ENCODE peak calls at places on chromosomes 13 and 19, in ten cellular contexts. B, O, R, Q, C, V, F, H, T and N are unnamed samples.

GRCh38 chr19:4817467-4818277 is 13.8 kb downstream of the TICAM1 start:
- DNase-seq in B (no peak), O (no peak), R (no peak), Q (peak), C (no peak), V (no peak), F (no peak), H (no peak), T (no peak), N (no peak)

GRCh38 chr19:33879818-33880575 is 83.3 kb downstream of the KCTD15 start:
- DNase-seq in B (no peak), O (no peak), R (no peak), Q (peak), C (no peak), V (no peak), F (peak), H (no peak), T (no peak), N (no peak)

GRCh38 chr13:42354246-42355117 is 82.5 kb downstream of the AKAP11 start:
- DNase-seq in B (no peak), O (no peak), R (peak), Q (peak), C (peak), V (no peak), F (no peak), H (peak), T (no peak), N (no peak)

GRCh38 chr13:37139356-37139755 is 33.9 kb upstream of the CSNK1A1L start:
- DNase-seq in B (no peak), O (no peak), R (no peak), Q (no peak), C (no peak), V (no peak), F (no peak), H (no peak), T (no peak), N (no peak)

GRCh38 chr13:29752175-29752574 is 98.2 kb downstream of the UBL3 start:
- DNase-seq in B (no peak), O (no peak), R (no peak), Q (no peak), C (no peak), V (no peak), F (no peak), H (no peak), T (no peak), N (no peak)

GRCh38 chr13:61873717-61874116 is 458.1 kb upstream of the PCDH20 start:
- DNase-seq in B (no peak), O (no peak), R (no peak), Q (no peak), C (no peak), V (no peak), F (no peak), H (no peak), T (no peak), N (no peak)

GRCh38 chr13:24340608-24340955 is 31.2 kb downstream of the C1QTNF9 start:
- DNase-seq in B (no peak), O (no peak), R (no peak), Q (no peak), C (no peak), V (no peak), F (no peak), H (no peak), T (no peak), N (no peak)

GRCh38 chr13:70568571-70568970 is 460.3 kb upstream of the KLHL1 start:
- DNase-seq in B (peak), O (no peak), R (peak), Q (no peak), C (peak), V (no peak), F (no peak), H (no peak), T (peak), N (no peak)

GRCh38 chr13:44605275-44605674 is 29.1 kb upstream of the TSC22D1 start:
- DNase-seq in B (no peak), O (no peak), R (no peak), Q (no peak), C (no peak), V (no peak), F (no peak), H (no peak), T (no peak), N (no peak)

GRCh38 chr19:57830071-57830602 is at the start of gene ZNF587B:
- DNase-seq in B (peak), O (peak), R (peak), Q (peak), C (peak), V (no peak), F (peak), H (peak), T (peak), N (peak)

GRCh38 chr13:32314271-32314967 is 744 bp downstream of the ZAR1L start:
- DNase-seq in B (no peak), O (peak), R (no peak), Q (peak), C (no peak), V (no peak), F (peak), H (no peak), T (no peak), N (peak)

GRCh38 chr13:42549555-42549941 is 24.4 kb upstream of the TNFSF11 start:
- DNase-seq in B (no peak), O (no peak), R (no peak), Q (no peak), C (no peak), V (no peak), F (no peak), H (no peak), T (no peak), N (no peak)

GRCh38 chr19:38735257-38735686 is 9.0 kb downstream of the CAPN12 start:
- DNase-seq in B (no peak), O (peak), R (peak), Q (no peak), C (peak), V (peak), F (peak), H (no peak), T (no peak), N (peak)

GRCh38 chr19:17370026-17370587 is 7.0 kb downstream of the PLVAP start:
- DNase-seq in B (no peak), O (no peak), R (no peak), Q (no peak), C (no peak), V (no peak), F (no peak), H (peak), T (no peak), N (no peak)

GRCh38 chr13:64662887-64663593 is 2567.1 kb downstream of the PCDH9 start:
- DNase-seq in B (no peak), O (no peak), R (no peak), Q (no peak), C (no peak), V (no peak), F (no peak), H (no peak), T (no peak), N (no peak)

GRCh38 chr13:99196466-99197256 is 4.0 kb upstream of the UBAC2 start:
- DNase-seq in B (no peak), O (no peak), R (no peak), Q (no peak), C (no peak), V (no peak), F (no peak), H (no peak), T (peak), N (no peak)

GRCh38 chr13:44096906-44097305 is 217.2 kb downstream of the LACC1 start:
- DNase-seq in B (no peak), O (no peak), R (no peak), Q (no peak), C (no peak), V (no peak), F (no peak), H (no peak), T (no peak), N (no peak)

GRCh38 chr13:33194820-33195692 is 90.5 kb downstream of the STARD13 start:
- DNase-seq in B (no peak), O (no peak), R (no peak), Q (peak), C (no peak), V (no peak), F (no peak), H (peak), T (no peak), N (no peak)

GRCh38 chr13:94033830-94034642 is 445.4 kb downstream of the DCT start:
- DNase-seq in B (no peak), O (no peak), R (no peak), Q (no peak), C (no peak), V (no peak), F (no peak), H (no peak), T (no peak), N (no peak)

GRCh38 chr13:29954082-29955043 is 103.9 kb upstream of the UBL3 start:
- DNase-seq in B (no peak), O (no peak), R (no peak), Q (no peak), C (no peak), V (no peak), F (no peak), H (no peak), T (no peak), N (no peak)

GRCh38 chr19:10292789-10293636 is 3.3 kb downstream of the ICAM5 start:
- DNase-seq in B (no peak), O (no peak), R (peak), Q (no peak), C (no peak), V (no peak), F (no peak), H (no peak), T (no peak), N (no peak)

GRCh38 chr19:46717716-46718143 is 816 bp upstream of the PRKD2 start:
- DNase-seq in B (no peak), O (no peak), R (no peak), Q (no peak), C (no peak), V (no peak), F (no peak), H (no peak), T (no peak), N (no peak)

GRCh38 chr19:8355631-8356402 is 8.1 kb upstream of the ANGPTL4 start:
- DNase-seq in B (no peak), O (peak), R (no peak), Q (no peak), C (no peak), V (peak), F (no peak), H (no peak), T (peak), N (peak)

GRCh38 chr13:110233181-110233641 is 73.7 kb downstream of the COL4A1 start:
- DNase-seq in B (no peak), O (no peak), R (no peak), Q (peak), C (no peak), V (no peak), F (peak), H (peak), T (no peak), N (peak)

GRCh38 chr13:35549481-35549880 is 73.0 kb upstream of the MAB21L1 start:
- DNase-seq in B (no peak), O (no peak), R (no peak), Q (no peak), C (no peak), V (peak), F (no peak), H (no peak), T (no peak), N (no peak)

GRCh38 chr13:38577048-38577447 is 109.8 kb upstream of the FREM2 start:
- DNase-seq in B (no peak), O (no peak), R (peak), Q (no peak), C (peak), V (no peak), F (no peak), H (no peak), T (no peak), N (no peak)

GRCh38 chr13:38582133-38582532 is 104.7 kb upstream of the FREM2 start:
- DNase-seq in B (peak), O (no peak), R (peak), Q (no peak), C (peak), V (peak), F (no peak), H (no peak), T (no peak), N (no peak)
- TF ChIP-seq CTCF in B (peak), O (peak), R (peak), Q (peak), C (peak), V (peak), F (no peak), H (peak), T (peak), N (peak)

DNA sequence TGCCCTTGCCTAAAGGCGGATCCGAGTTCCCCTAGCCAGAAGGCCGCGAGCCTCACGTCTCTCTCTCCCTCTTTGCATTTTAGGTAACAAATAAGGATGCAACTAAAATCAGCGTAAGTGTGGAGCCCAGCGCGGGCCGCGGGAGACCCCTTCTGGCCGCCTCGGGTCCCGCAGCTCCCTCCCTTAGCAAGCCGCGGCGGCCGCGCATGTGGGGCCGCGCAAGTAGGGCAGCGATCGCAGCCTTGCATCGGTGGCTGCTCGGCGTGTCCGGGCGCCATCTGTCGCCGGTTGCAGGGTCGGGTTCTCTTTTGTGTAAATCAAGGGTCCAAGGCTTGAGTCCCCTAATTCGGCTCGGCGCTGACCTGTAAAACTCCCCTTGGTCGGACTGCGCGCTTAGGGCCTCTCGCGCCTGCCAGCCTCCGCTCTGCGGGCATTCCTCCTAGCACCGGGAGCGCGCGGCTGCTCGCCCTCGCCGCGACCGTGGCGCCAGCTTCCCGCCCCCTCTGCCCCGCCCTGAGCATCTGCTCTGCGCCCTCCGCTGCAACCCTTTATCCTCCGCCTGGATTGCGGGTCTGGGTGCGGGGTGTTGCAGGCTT is 2.7 kb downstream of the VSTM2B start:
- DNase-seq in B (peak), O (peak), R (peak), Q (peak), C (peak), V (peak), F (peak), H (peak), T (peak), N (peak)
- TF ChIP-seq CTCF in B (peak), O (peak), R (peak), Q (peak), C (peak), V (peak), F (peak), H (peak), T (peak), N (peak)

GRCh38 chr13:112984501-112984900 is 15.5 kb downstream of the MCF2L start:
- DNase-seq in B (no peak), O (no peak), R (no peak), Q (no peak), C (no peak), V (no peak), F (no peak), H (no peak), T (no peak), N (no peak)
- TF ChIP-seq CTCF in B (no peak), O (no peak), R (no peak), Q (no peak), C (no peak), V (no peak), F (no peak), H (no peak), T (no peak), N (no peak)

DNA sequence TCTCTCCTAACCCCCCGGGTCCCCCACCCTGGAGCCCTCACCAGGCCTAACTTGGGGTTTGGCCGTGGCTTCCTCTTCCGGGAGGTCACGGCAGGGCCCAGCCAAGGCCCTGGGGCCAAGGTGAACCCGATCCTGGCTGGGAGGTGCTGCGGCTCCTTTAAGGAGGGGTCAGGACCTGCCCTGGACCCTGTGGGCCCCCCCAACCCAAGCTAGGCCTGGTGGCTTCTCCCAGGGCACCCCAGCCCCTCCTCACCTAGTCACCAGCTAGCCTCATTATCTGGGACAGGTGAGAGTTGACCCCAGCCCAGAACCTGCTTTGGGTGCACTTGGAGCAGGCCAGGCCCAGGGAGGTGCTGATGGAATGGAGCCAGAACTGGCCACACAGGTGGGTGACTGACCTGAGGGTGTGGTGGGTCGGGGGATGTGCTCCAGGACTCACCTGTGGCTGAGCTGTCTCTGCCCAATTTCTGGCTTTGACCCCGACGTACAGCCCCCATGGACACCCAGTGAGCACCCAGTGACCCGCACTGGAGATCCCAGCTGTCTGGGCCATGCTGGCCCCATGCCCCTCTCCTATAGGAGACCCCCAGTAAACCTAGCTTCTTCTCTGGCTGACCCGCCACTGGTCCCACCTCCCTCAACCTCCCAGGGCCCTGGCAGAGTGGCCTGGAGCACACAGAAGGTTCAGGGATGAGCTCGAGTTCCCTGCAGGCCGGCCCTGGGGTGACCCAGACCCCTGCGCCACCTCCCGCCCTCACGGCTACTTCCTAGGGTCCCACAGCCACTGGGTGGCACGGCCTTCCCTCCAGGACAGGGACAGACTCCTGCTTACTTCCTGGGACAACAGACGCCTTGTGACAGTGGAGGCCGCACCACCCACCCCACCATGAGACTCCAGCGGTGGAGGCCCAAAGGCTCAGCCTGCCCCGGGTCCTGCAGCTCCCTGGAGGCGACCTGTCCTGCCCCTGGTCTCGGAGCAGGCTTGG is 6.7 kb upstream of the MKNK2 start:
- DNase-seq in B (no peak), O (no peak), R (no peak), Q (no peak), C (no peak), V (no peak), F (no peak), H (no peak), T (no peak), N (peak)
- TF ChIP-seq CTCF in B (no peak), O (no peak), R (no peak), Q (no peak), C (no peak), V (no peak), F (no peak), H (no peak), T (no peak), N (no peak)

GRCh38 chr19:42114412-42114811 is 17.8 kb downstream of the POU2F2 start:
- DNase-seq in B (no peak), O (no peak), R (no peak), Q (no peak), C (no peak), V (no peak), F (no peak), H (no peak), T (no peak), N (no peak)

GRCh38 chr19:42115219-42115618 is 17.0 kb downstream of the POU2F2 start:
- DNase-seq in B (no peak), O (no peak), R (no peak), Q (no peak), C (peak), V (no peak), F (no peak), H (no peak), T (no peak), N (no peak)

GRCh38 chr19:42115705-42116104 is 16.5 kb downstream of the POU2F2 start:
- DNase-seq in B (no peak), O (no peak), R (no peak), Q (no peak), C (no peak), V (no peak), F (no peak), H (no peak), T (no peak), N (no peak)

GRCh38 chr19:42111811-42112210 is 20.4 kb downstream of the POU2F2 start:
- DNase-seq in B (no peak), O (no peak), R (no peak), Q (no peak), C (no peak), V (no peak), F (no peak), H (no peak), T (no peak), N (no peak)

DNA sequence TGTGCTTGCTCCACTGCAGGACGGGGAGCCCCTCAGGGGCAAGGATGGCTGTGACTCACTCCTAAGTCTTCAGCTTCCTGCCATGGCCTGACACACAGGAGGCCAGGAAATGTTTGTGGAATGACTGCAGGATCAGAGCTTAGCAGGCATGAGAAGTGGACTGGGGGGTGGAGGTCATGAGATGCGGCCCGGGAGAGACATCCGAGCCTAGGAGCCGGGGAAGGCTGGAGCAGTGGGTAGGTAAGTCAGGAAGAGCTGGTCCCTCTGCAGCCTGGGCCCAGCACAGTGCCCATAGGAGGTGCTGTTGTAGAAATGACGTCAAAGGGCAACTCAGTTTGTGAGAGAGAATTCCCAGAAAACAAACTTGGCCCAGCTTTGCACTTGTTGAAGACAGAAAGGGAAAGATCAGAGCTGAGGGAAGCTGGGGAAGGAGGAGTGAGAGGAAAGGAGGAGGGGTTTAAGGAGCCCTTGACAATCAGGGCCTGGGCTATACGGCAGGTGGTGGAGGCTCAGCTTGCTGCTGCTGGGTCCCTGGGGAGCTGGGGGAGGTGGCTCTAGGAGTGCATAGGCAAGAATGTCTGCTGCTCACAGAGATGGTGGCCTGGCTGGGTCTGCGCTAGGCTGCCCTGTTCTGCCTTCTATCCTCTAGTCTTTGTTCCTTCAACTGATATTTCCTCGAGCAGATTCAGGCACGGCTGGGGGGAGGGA is 18.5 kb downstream of the POU2F2 start:
- DNase-seq in B (peak), O (no peak), R (no peak), Q (peak), C (no peak), V (peak), F (no peak), H (peak), T (peak), N (peak)
- TF ChIP-seq CTCF in B (no peak), O (no peak), R (no peak), Q (no peak), C (peak), V (no peak), F (no peak), H (peak), T (peak), N (no peak)

GRCh38 chr19:31402931-31403330 is 53.7 kb upstream of the TSHZ3 start:
- DNase-seq in B (no peak), O (no peak), R (no peak), Q (no peak), C (no peak), V (no peak), F (no peak), H (no peak), T (no peak), N (no peak)
- TF ChIP-seq CTCF in B (no peak), O (no peak), R (no peak), Q (no peak), C (no peak), V (no peak), F (no peak), H (no peak), T (no peak), N (no peak)

GRCh38 chr19:48810151-48810550 is 678 bp downstream of the BCAT2 start:
- DNase-seq in B (no peak), O (no peak), R (no peak), Q (no peak), C (no peak), V (no peak), F (no peak), H (no peak), T (no peak), N (no peak)
- TF ChIP-seq CTCF in B (no peak), O (no peak), R (no peak), Q (no peak), C (no peak), V (no peak), F (no peak), H (no peak), T (no peak), N (no peak)